ENCODE peak calls at places on chromosomes 16 and 17, in seven cellular contexts. F, Y, C, Q, S, E and L are unnamed samples.

GRCh38 chr17:62565817-62566216 is 61.7 kb upstream of the MRC2 start:
- DNase-seq in Y (no peak), C (no peak), S (no peak), E (no peak), Q (no peak), F (no peak), L (no peak)

GRCh38 chr17:35447494-35447893 is 1.1 kb downstream of the SLFN13 start:
- DNase-seq in S (no peak), Y (no peak), Q (no peak), E (no peak), F (no peak), C (no peak), L (no peak)

GRCh38 chr16:29765167-29766032 is 12.7 kb upstream of the ZG16 start:
- DNase-seq in F (no peak), Q (no peak), C (no peak), E (no peak), S (no peak), Y (no peak), L (no peak)

GRCh38 chr17:63282455-63282854 is 163.7 kb downstream of the CYB561 start:
- DNase-seq in C (no peak), S (no peak), Q (no peak), E (no peak), Y (no peak), F (no peak), L (peak)

GRCh38 chr16:55035037-55035436 is 104.4 kb downstream of the IRX5 start:
- DNase-seq in Q (no peak), Y (no peak), C (peak), S (no peak), E (no peak), F (no peak), L (peak)

GRCh38 chr16:56477096-56477878 is 25.9 kb downstream of the OGFOD1 start:
- DNase-seq in C (no peak), Q (no peak), Y (no peak), E (peak), F (no peak), S (no peak), L (no peak)

GRCh38 chr17:63295839-63296590 is 150.1 kb downstream of the CYB561 start:
- DNase-seq in Q (no peak), C (no peak), E (no peak), S (no peak), F (no peak), Y (no peak), L (no peak)

GRCh38 chr17:66715745-66716156 is 119.2 kb upstream of the CACNG5 start:
- DNase-seq in E (no peak), S (no peak), Y (no peak), C (peak), Q (no peak), F (no peak), L (peak)

GRCh38 chr17:512926-513325 is 160.3 kb upstream of the RPH3AL start:
- DNase-seq in Q (no peak), Y (no peak), S (no peak), E (peak), C (no peak), F (no peak), L (no peak)

GRCh38 chr16:17232487-17232886 is 238.3 kb downstream of the XYLT1 start:
- DNase-seq in E (no peak), S (no peak), C (no peak), F (no peak), Y (no peak), Q (no peak), L (no peak)

GRCh38 chr16:17229131-17229530 is 241.6 kb downstream of the XYLT1 start:
- DNase-seq in E (no peak), Y (no peak), S (no peak), F (no peak), C (no peak), Q (no peak), L (no peak)

GRCh38 chr16:17231972-17232371 is 238.8 kb downstream of the XYLT1 start:
- DNase-seq in Y (no peak), E (no peak), C (no peak), S (no peak), F (no peak), Q (no peak), L (no peak)

GRCh38 chr16:17229766-17230165 is 241.0 kb downstream of the XYLT1 start:
- DNase-seq in F (no peak), E (peak), Y (no peak), S (no peak), Q (no peak), C (no peak), L (no peak)

DNA sequence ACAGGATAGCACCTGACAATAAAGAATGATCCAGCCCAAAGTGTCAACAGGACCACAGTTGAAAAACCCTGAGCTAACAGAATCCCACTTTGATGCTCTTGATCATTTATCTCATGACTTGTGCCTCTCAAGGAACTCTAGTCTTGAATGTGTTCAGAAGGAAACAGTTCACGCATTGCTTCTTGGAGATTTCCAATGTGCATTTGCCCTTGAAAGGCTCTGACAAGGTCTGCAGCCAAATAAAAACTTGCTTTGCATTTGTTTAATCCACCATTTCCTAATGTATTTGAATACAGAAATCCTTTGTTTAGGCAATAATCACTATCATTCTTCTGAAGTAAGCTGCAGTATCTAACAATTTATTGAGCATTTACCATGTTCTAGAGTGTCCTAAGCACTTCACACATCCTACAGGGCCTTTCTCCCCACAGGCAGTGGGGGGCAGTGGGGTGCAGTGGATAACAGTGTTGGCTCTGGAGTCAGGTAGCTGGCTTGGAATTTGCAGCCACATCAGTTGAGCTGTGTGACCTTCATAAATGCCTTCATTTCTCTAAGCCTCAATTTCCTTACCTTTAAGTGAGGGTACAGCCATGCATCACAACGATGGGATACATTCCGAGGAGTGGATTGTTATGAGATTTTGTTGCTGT is 239.7 kb downstream of the XYLT1 start:
- DNase-seq in E (no peak), Y (no peak), C (no peak), S (no peak), Q (no peak), F (no peak), L (no peak)
- TF ChIP-seq CTCF in E (no peak), Y (no peak), C (peak), S (no peak), Q (no peak), F (no peak), L (no peak)

GRCh38 chr16:28318042-28318597 is 25.8 kb downstream of the SBK1 start:
- DNase-seq in F (no peak), S (no peak), E (no peak), Q (peak), Y (no peak), C (no peak), L (no peak)

GRCh38 chr16:28320023-28320561 is 27.8 kb downstream of the SBK1 start:
- DNase-seq in S (no peak), Q (peak), Y (no peak), C (no peak), E (no peak), F (no peak), L (no peak)

GRCh38 chr16:28320741-28321140 is 28.4 kb downstream of the SBK1 start:
- DNase-seq in Q (peak), F (no peak), C (no peak), E (no peak), Y (no peak), S (no peak), L (no peak)

GRCh38 chr16:28317040-28317880 is 24.9 kb downstream of the SBK1 start:
- DNase-seq in C (peak), E (peak), F (peak), S (peak), Q (peak), Y (peak), L (peak)

GRCh38 chr16:28319476-28320022 is 27.2 kb downstream of the SBK1 start:
- DNase-seq in F (no peak), Q (peak), E (no peak), C (no peak), S (no peak), Y (no peak), L (no peak)
- TF ChIP-seq CTCF in F (no peak), Q (no peak), E (no peak), C (no peak), S (no peak), Y (no peak), L (no peak)

GRCh38 chr17:44677136-44677535 is 12.4 kb downstream of the CCDC43 start:
- DNase-seq in Q (no peak), F (no peak), S (no peak), Y (no peak), C (no peak), E (no peak), L (no peak)

GRCh38 chr17:44673893-44674292 is 15.7 kb downstream of the CCDC43 start:
- DNase-seq in Q (no peak), Y (no peak), E (no peak), F (no peak), C (no peak), S (no peak), L (no peak)

GRCh38 chr17:44672479-44673093 is 16.3 kb downstream of the MEIOC start:
- DNase-seq in E (no peak), S (no peak), C (peak), Q (no peak), F (no peak), Y (no peak), L (no peak)
- TF ChIP-seq CTCF in E (peak), S (peak), C (no peak), Q (peak), F (peak), Y (no peak), L (peak)

GRCh38 chr16:2267913-2268666 is at the start of gene RNPS1:
- DNase-seq in Q (peak), E (peak), F (peak), S (peak), C (peak), Y (peak), L (peak)
- TF ChIP-seq CTCF in Q (peak), E (no peak), F (no peak), S (no peak), C (no peak), Y (no peak), L (no peak)

GRCh38 chr17:49703557-49704277 is 4.0 kb downstream of the SLC35B1 start:
- DNase-seq in S (no peak), Q (no peak), Y (no peak), E (peak), F (no peak), C (peak), L (no peak)
- TF ChIP-seq CTCF in S (no peak), Q (peak), Y (no peak), E (peak), F (no peak), C (peak), L (peak)